ENCODE peak calls at places on chromosomes 12 and 14, in six cellular contexts. R is HepG2, L is stomach, D is esophagus squamous epithelium, U is GM12891, V is ovary. F is an unnamed sample.

GRCh38 chr14:95311752-95312151 is 8.0 kb downstream of the CLMN start:
- DNase-seq in R (no peak), D (no peak), L (no peak), V (no peak), U (no peak), F (peak; percentile 82)

GRCh38 chr14:101965145-101965531 is 765 bp downstream of the DYNC1H1 start:
- DNase-seq in U (peak; percentile 56), V (peak; percentile 69), R (peak; percentile 54), D (no peak), L (peak; percentile 71), F (peak; percentile 45)

GRCh38 chr14:55359307-55359706 is 52.3 kb downstream of the ATG14 start:
- DNase-seq in L (no peak), V (no peak), U (no peak), R (no peak), D (no peak), F (no peak)

GRCh38 chr12:127393896-127394295 is 873.1 kb upstream of the TMEM132C start:
- DNase-seq in R (no peak), L (no peak), V (no peak), U (no peak), D (no peak), F (peak; percentile 54)

GRCh38 chr14:78530078-78530477 is 359.9 kb downstream of the NRXN3 start:
- DNase-seq in D (no peak), L (no peak), U (no peak), V (no peak), R (no peak), F (peak; percentile 1)

GRCh38 chr14:32697704-32698103 is 241.0 kb upstream of the NPAS3 start:
- DNase-seq in L (no peak), U (no peak), R (no peak), D (no peak), V (no peak), F (no peak)

GRCh38 chr14:52015411-52016030 is 26.2 kb downstream of the RTRAF start:
- DNase-seq in U (no peak), V (no peak), R (peak; percentile 8), L (peak; percentile 68), D (no peak), F (no peak)

GRCh38 chr14:71004481-71004880 is 97.2 kb downstream of the PCNX1 start:
- DNase-seq in L (no peak), U (no peak), V (no peak), R (no peak), D (no peak), F (no peak)

GRCh38 chr12:119229837-119230236 is 51.1 kb downstream of the HSPB8 start:
- DNase-seq in V (peak; percentile 26), R (peak; percentile 55), D (no peak), L (no peak), U (no peak), F (peak; percentile 44)

GRCh38 chr14:95943699-95944098 is 67.1 kb downstream of the TUNAR start:
- DNase-seq in V (no peak), L (no peak), D (no peak), U (no peak), R (no peak), F (no peak)

GRCh38 chr14:41925409-41925808 is 318.7 kb downstream of the LRFN5 start:
- DNase-seq in V (no peak), R (peak; percentile 28), L (no peak), U (no peak), D (no peak), F (no peak)

GRCh38 chr14:57378661-57379060 is 11.7 kb upstream of the NAA30 start:
- DNase-seq in L (no peak), R (no peak), V (no peak), U (no peak), D (no peak), F (no peak)

GRCh38 chr14:33307691-33308369 is 369.2 kb downstream of the NPAS3 start:
- DNase-seq in L (no peak), R (no peak), D (no peak), V (peak; percentile 14), U (no peak), F (peak; percentile 32)

GRCh38 chr12:130953783-130954543 is at the start of gene ADGRD1:
- DNase-seq in L (peak; percentile 49), V (peak; percentile 69), R (no peak), D (no peak), U (no peak), F (no peak)

GRCh38 chr12:42482086-42482819 is 107.3 kb downstream of the PRICKLE1 start:
- DNase-seq in V (peak; percentile 63), R (peak; percentile 3), U (no peak), L (peak; percentile 72), D (no peak), F (no peak)

GRCh38 chr14:64799555-64799954 is 80.2 kb downstream of the SPTB start:
- DNase-seq in D (no peak), V (no peak), R (no peak), U (no peak), L (no peak), F (no peak)

GRCh38 chr14:72409047-72409446 is 476.8 kb downstream of the RGS6 start:
- DNase-seq in L (no peak), V (no peak), D (no peak), R (no peak), U (no peak), F (no peak)

GRCh38 chr14:72401632-72402428 is 469.6 kb downstream of the RGS6 start:
- DNase-seq in V (no peak), L (no peak), U (no peak), D (no peak), R (no peak), F (no peak)

GRCh38 chr14:72404998-72405397 is 472.8 kb downstream of the RGS6 start:
- DNase-seq in D (no peak), V (no peak), R (no peak), L (no peak), U (no peak), F (no peak)

GRCh38 chr14:72402429-72402772 is 470.2 kb downstream of the RGS6 start:
- DNase-seq in D (no peak), L (no peak), V (no peak), U (no peak), R (no peak), F (no peak)

DNA sequence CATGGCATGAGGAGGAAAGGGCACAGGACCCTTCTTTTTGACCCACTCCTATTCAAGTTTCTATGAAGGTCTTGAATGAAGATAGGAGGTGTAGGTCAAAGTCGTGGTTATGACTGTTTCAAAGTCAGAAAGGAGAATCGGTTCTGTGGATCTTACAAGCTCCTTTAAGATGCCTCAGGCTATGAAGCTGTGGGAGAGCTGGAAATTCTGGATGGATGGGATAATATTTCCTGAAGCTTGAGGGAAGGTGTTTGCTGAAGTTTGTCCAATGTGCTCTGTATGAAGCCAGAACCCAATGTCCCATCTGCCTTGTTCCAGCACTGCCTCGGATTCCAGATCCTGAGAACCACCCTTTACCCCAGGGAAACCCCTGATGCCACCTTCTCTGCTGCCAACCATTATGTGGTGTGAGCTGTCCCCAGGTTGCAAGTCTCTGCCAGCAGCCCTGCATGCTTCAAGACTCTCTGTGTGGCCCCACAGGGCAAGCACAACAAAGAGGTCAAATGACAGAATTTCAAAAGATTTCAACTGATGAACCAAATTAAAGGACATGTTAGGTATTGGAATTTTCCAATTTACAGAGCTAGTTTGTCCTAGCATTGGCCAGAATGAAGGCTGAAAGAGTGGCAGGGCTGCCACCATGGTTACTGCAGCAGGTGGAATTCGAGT is 472.0 kb downstream of the RGS6 start:
- DNase-seq in V (no peak), L (no peak), R (no peak), U (no peak), D (no peak), F (no peak)
- TF ChIP-seq POLR2A in V (no peak), L (no peak), R (no peak), U (no peak), D (no peak), F (no peak)

GRCh38 chr12:49093746-49094103 is 876 bp downstream of the DHH start:
- DNase-seq in D (no peak), L (no peak), R (no peak), U (no peak), V (no peak), F (no peak)

GRCh38 chr12:49092816-49093406 is 1.7 kb downstream of the DHH start:
- DNase-seq in V (no peak), D (no peak), R (no peak), L (no peak), U (no peak), F (no peak)

GRCh38 chr12:49091836-49092085 is 2.8 kb downstream of the DHH start:
- DNase-seq in U (no peak), V (no peak), L (no peak), R (no peak), D (no peak), F (no peak)

GRCh38 chr12:49091056-49091835 is 3.4 kb downstream of the DHH start:
- DNase-seq in L (no peak), U (no peak), D (no peak), R (no peak), V (no peak), F (no peak)

DNA sequence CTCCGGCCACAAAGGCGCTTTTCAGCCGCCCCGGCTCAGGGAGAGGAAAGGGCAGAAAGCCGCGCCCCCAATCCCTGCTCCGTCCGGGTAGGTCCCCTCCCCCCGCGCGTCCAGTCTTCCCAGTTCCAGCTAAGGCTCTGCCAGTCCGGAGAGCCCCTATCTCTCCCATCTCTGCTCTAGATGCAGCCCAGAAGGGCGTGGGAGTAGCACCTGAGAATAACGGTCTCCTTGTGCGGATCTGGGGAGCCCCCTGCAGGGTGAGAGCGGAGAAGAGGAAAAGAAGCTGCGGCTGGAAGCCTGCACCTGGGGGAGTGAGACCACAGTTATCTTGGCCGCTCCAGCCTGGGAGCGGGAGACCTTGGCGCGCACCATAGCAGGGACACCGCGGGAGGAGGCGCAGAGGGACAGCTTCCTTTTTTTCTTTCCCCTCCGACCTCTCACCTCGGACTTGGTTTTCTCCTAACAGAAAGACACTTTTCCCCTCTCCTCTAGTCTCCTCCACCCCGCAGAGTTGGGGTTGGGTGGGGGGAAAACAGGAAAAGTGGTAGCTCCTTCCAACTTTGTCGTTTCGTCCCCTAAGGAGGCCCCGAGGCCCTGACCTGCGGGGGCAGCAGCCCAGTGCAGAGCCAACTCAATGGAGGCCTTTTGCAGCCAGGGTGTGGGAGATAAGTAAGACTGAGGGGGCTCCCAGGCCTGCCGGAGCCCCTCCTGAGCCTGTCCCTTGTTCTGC is 2.4 kb downstream of the DHH start:
- DNase-seq in D (no peak), R (peak; percentile 51), L (no peak), U (no peak), V (peak; percentile 51), F (no peak)
- TF ChIP-seq POLR2A in D (no peak), R (no peak), L (no peak), U (no peak), V (no peak), F (no peak)

GRCh38 chr14:104697892-104698583 is 8.6 kb downstream of the INF2 start:
- DNase-seq in R (no peak), L (no peak), V (no peak), D (no peak), U (no peak), F (no peak)
- TF ChIP-seq POLR2A in R (no peak), L (no peak), V (no peak), D (no peak), U (no peak), F (no peak)

DNA sequence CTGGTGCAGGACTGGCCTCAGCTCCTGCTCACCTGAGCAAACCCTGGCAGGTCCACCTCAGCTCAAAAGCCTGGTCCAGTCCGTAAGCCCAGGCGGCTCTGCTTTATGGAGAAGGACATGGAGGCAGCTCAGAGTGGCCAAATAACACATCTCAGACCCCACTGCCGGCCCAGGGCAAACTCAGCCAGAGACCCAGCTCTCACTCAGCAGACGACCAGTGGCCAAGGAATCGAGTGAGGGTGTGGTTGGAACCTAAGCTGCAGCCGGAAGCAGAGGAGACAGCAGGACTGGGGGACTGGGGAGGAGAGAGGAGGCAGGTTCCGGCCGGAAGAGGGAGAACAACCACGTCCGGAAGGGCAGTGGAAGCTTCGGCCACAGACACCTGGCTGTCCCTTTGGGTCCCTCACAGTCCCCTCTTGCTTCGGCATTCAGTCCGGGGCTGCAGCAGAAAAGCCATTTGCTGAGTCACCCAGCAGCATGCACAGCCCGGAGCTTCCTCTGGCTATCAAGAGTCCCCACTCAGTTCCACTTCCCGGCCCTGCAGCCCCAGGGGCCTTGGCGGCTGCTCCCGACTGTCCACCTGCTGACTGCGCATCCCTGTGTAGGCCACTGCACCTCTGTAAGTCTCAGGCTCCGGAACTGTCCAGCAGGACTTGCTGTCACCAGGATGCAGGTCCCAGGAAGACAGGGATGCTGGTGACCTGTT is 104.0 kb downstream of the CALM1 start:
- DNase-seq in L (no peak), V (no peak), D (no peak), R (peak; percentile 46), U (no peak), F (no peak)
- TF ChIP-seq POLR2A in L (no peak), V (no peak), D (no peak), R (peak; percentile 53), U (no peak), F (no peak)